ENCODE peak calls at places on chromosome 17, in eight cellular contexts. A is thoracic aorta, Z is A549, N is SK-N-SH, M is kidney epithelial cell, P is cardiac fibroblast, T is NB4, Q is body of pancreas. S is an unnamed sample.

GRCh38 chr17:731943-732787 is at the start of gene TLCD3A:
- DNase-seq in A (no peak), Z (peak; percentile 61), N (peak; percentile 95), M (no peak), P (peak; percentile 74), T (peak; percentile 31), Q (peak; percentile 82), S (no peak)

GRCh38 chr17:41653421-41654133 is 29.2 kb upstream of the KRT17 start:
- DNase-seq in A (no peak), Z (no peak), N (no peak), M (no peak), P (no peak), T (no peak), Q (no peak), S (no peak)

GRCh38 chr17:50165867-50166517 is at the start of gene SGCA:
- DNase-seq in A (no peak), Z (no peak), N (no peak), M (no peak), P (no peak), T (no peak), Q (no peak), S (no peak)

GRCh38 chr17:6713130-6713917 is at the start of gene SLC13A5:
- DNase-seq in A (no peak), Z (peak; percentile 80), N (peak; percentile 32), M (no peak), P (peak; percentile 16), T (peak; percentile 47), Q (peak; percentile 10), S (no peak)

GRCh38 chr17:17723354-17724261 is 42.4 kb downstream of the RAI1 start:
- DNase-seq in A (no peak), Z (no peak), N (peak; percentile 87), M (no peak), P (peak; percentile 74), T (peak; percentile 63), Q (no peak), S (no peak)

GRCh38 chr17:19938736-19939135 is 38.9 kb downstream of the AKAP10 start:
- DNase-seq in A (no peak), Z (no peak), N (no peak), M (no peak), P (no peak), T (no peak), Q (no peak), S (no peak)

GRCh38 chr17:12457493-12457892 is 208.2 kb upstream of the MYOCD start:
- DNase-seq in A (no peak), Z (no peak), N (no peak), M (no peak), P (no peak), T (no peak), Q (no peak), S (no peak)

GRCh38 chr17:8574687-8575086 is 55.8 kb downstream of the MYH10 start:
- DNase-seq in A (no peak), Z (peak; percentile 36), N (no peak), M (no peak), P (peak; percentile 43), T (peak; percentile 1), Q (no peak), S (no peak)

GRCh38 chr17:76125922-76126321 is 15.1 kb downstream of the FOXJ1 start:
- DNase-seq in A (no peak), Z (no peak), N (no peak), M (no peak), P (no peak), T (no peak), Q (no peak), S (no peak)

GRCh38 chr17:81722184-81723120 is 10.4 kb downstream of the SLC25A10 start:
- DNase-seq in A (no peak), Z (no peak), N (peak; percentile 64), M (no peak), P (no peak), T (peak; percentile 42), Q (peak; percentile 94), S (no peak)

GRCh38 chr17:64449545-64449944 is 630 bp downstream of the MILR1 start:
- DNase-seq in A (no peak), Z (no peak), N (no peak), M (no peak), P (peak; percentile 27), T (peak; percentile 59), Q (no peak), S (no peak)

GRCh38 chr17:61410555-61411089 is 11.0 kb downstream of the TBX2 start:
- DNase-seq in A (no peak), Z (peak; percentile 60), N (peak; percentile 90), M (no peak), P (peak; percentile 65), T (peak; percentile 73), Q (peak; percentile 53), S (no peak)

GRCh38 chr17:51487947-51488346 is 227.6 kb downstream of the UTP18 start:
- DNase-seq in A (no peak), Z (peak; percentile 55), N (peak; percentile 33), M (no peak), P (no peak), T (peak; percentile 15), Q (no peak), S (no peak)

GRCh38 chr17:38667099-38667786 is 7.5 kb downstream of the EPOP start:
- DNase-seq in A (no peak), Z (peak; percentile 82), N (peak; percentile 88), M (peak; percentile 5), P (peak; percentile 82), T (peak; percentile 81), Q (peak; percentile 74), S (no peak)
- TF ChIP-seq CTCF in A (peak; percentile 97), Z (peak; percentile 100), N (peak; percentile 99), M (peak; percentile 100), P (peak; percentile 100), T (peak; percentile 100), Q (peak; percentile 92), S (peak; percentile 100)

GRCh38 chr17:48614904-48615211 is 234 bp downstream of the HOXB8 start:
- DNase-seq in A (no peak), Z (peak; percentile 39), N (no peak), M (no peak), P (no peak), T (no peak), Q (no peak), S (no peak)
- H3K4me3 ChIP-seq in A (peak overlapping the region; percentile 81), Z (peak overlapping the region; percentile 74), N (no peak overlapping the region), M (peak overlapping the region; percentile 73), P (no peak overlapping the region), T (no peak overlapping the region), Q (no peak overlapping the region), S (no peak overlapping the region)

GRCh38 chr17:37081287-37081686 is 132.5 kb downstream of the AATF start:
- DNase-seq in A (no peak), Z (peak; percentile 22), N (no peak), M (no peak), P (peak; percentile 62), T (peak; percentile 44), Q (no peak), S (no peak)
- TF ChIP-seq CTCF in A (no peak), Z (no peak), N (no peak), M (no peak), P (no peak), T (no peak), Q (no peak), S (no peak)

DNA sequence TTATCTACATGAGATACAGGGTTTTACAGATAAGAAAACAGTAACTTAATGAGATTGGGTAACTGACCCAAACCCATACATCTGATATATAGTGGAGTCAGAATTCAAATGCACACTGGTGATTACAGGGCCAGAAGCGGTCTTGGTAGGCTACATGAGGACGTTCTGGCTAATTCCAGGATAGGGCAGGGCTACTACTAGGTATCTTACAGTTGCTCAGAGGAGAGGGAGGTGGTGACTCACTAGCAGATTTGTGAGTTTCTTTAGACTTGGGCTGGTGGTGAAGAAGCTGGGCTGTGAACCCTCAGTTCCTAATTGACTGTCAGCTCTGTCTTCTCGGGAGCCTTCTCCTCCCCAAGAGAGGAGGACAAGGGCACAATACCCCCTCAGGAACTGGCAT is 21.4 kb downstream of the TRIM16 start:
- DNase-seq in A (no peak), Z (no peak), N (no peak), M (no peak), P (no peak), T (no peak), Q (no peak), S (no peak)
- H3K4me3 ChIP-seq in A (no peak overlapping the region), Z (no peak overlapping the region), N (no peak overlapping the region), M (no peak overlapping the region), P (no peak overlapping the region), T (no peak overlapping the region), Q (no peak overlapping the region), S (no peak overlapping the region)

GRCh38 chr17:82915010-82915696 is 75.3 kb upstream of the ZNF750 start:
- DNase-seq in A (no peak), Z (no peak), N (peak; percentile 74), M (no peak), P (no peak), T (no peak), Q (no peak), S (no peak)
- TF ChIP-seq CTCF in A (no peak), Z (no peak), N (peak; percentile 43), M (no peak), P (peak; percentile 8), T (peak; percentile 7), Q (no peak), S (peak; percentile 11)

GRCh38 chr17:80474933-80475915 is 1.2 kb downstream of the NPTX1 start:
- DNase-seq in A (no peak), Z (peak; percentile 44), N (peak; percentile 69), M (no peak), P (no peak), T (peak; percentile 44), Q (no peak), S (no peak)
- H3K4me3 ChIP-seq in A (peak overlapping the region; percentile 61), Z (peak overlapping the region; percentile 54), N (peak overlapping the region; percentile 55), M (no peak overlapping the region), P (no peak overlapping the region), T (no peak overlapping the region), Q (no peak overlapping the region), S (no peak overlapping the region)

S was measured in GM12864.